ENCODE peak calls at places on chromosomes 6 and 20, in six cellular contexts. B is HCT116, X is H1, F is GM12878, E is K562, N is HepG2. Q is an unnamed sample.

GRCh38 chr6:139846538-139847321 is 472.3 kb upstream of the CITED2 start:
- DNase-seq in B (no peak), X (no peak), F (no peak), E (no peak), N (no peak), Q (peak; percentile 8)

GRCh38 chr20:64192406-64192805 is 28.2 kb downstream of the MYT1 start:
- DNase-seq in B (no peak), X (peak; percentile 74), F (no peak), E (peak; percentile 40), N (no peak), Q (no peak)

GRCh38 chr6:21748343-21749063 is 155.0 kb downstream of the SOX4 start:
- DNase-seq in B (no peak), X (no peak), F (no peak), E (no peak), N (no peak), Q (no peak)

GRCh38 chr6:113361014-113361645 is 496.0 kb upstream of the MARCKS start:
- DNase-seq in B (peak; percentile 66), X (no peak), F (no peak), E (no peak), N (peak; percentile 82), Q (no peak)

GRCh38 chr20:56420028-56420427 is 8.0 kb downstream of the CASS4 start:
- DNase-seq in B (no peak), X (no peak), F (no peak), E (no peak), N (no peak), Q (no peak)

GRCh38 chr6:158213925-158214674 is 46.0 kb downstream of the GTF2H5 start:
- DNase-seq in B (peak; percentile 75), X (no peak), F (peak; percentile 23), E (peak; percentile 57), N (peak; percentile 84), Q (peak; percentile 62)

GRCh38 chr20:48285656-48286055 is 500.4 kb upstream of the SULF2 start:
- DNase-seq in B (no peak), X (no peak), F (no peak), E (no peak), N (peak; percentile 62), Q (no peak)

GRCh38 chr6:31202259-31203166 is 32.0 kb upstream of the POU5F1 start:
- DNase-seq in B (no peak), X (no peak), F (no peak), E (no peak), N (no peak), Q (no peak)

GRCh38 chr6:134034951-134035822 is 17.2 kb downstream of the SLC2A12 start:
- DNase-seq in B (peak; percentile 38), X (no peak), F (no peak), E (no peak), N (no peak), Q (no peak)

GRCh38 chr6:75436869-75437268 is 56.7 kb downstream of the FILIP1 start:
- DNase-seq in B (no peak), X (no peak), F (no peak), E (no peak), N (no peak), Q (no peak)

GRCh38 chr6:31575952-31576684 is 753 bp downstream of the TNF start:
- DNase-seq in B (no peak), X (no peak), F (no peak), E (no peak), N (no peak), Q (no peak)

GRCh38 chr20:33499347-33499746 is 9.5 kb downstream of the CBFA2T2 start:
- DNase-seq in B (no peak), X (no peak), F (peak; percentile 9), E (no peak), N (no peak), Q (no peak)

GRCh38 chr6:108102965-108103364 is 28.4 kb upstream of the OSTM1 start:
- DNase-seq in B (no peak), X (no peak), F (no peak), E (no peak), N (no peak), Q (no peak)

GRCh38 chr6:154754152-154754551 is 20.9 kb downstream of the SCAF8 start:
- DNase-seq in B (no peak), X (no peak), F (no peak), E (no peak), N (no peak), Q (no peak)

GRCh38 chr6:156911581-156911980 is 134.4 kb downstream of the ARID1B start:
- DNase-seq in B (no peak), X (no peak), F (no peak), E (no peak), N (no peak), Q (no peak)

GRCh38 chr6:36657942-36658544 is 20.5 kb upstream of the CDKN1A start:
- DNase-seq in B (no peak), X (no peak), F (no peak), E (no peak), N (no peak), Q (no peak)

GRCh38 chr6:113082691-113083090 is 735.6 kb downstream of the RFPL4B start:
- DNase-seq in B (no peak), X (no peak), F (no peak), E (no peak), N (no peak), Q (no peak)

GRCh38 chr6:15287670-15288069 is 41.8 kb downstream of the JARID2 start:
- DNase-seq in B (no peak), X (no peak), F (peak; percentile 78), E (no peak), N (no peak), Q (no peak)

GRCh38 chr20:62952373-62953166 is at the start of gene SLC17A9:
- DNase-seq in B (peak; percentile 48), X (peak; percentile 84), F (peak; percentile 37), E (no peak), N (peak; percentile 94), Q (no peak)

GRCh38 chr6:37758234-37758633 is 60.6 kb upstream of the MDGA1 start:
- DNase-seq in B (no peak), X (no peak), F (no peak), E (no peak), N (no peak), Q (no peak)

GRCh38 chr6:26464416-26465131 is 6.8 kb downstream of the BTN2A1 start:
- DNase-seq in B (no peak), X (no peak), F (no peak), E (no peak), N (no peak), Q (no peak)

GRCh38 chr6:5157744-5158143 is 72.6 kb downstream of the PPP1R3G start:
- DNase-seq in B (no peak), X (no peak), F (no peak), E (no peak), N (no peak), Q (no peak)

GRCh38 chr20:51341581-51341980 is 200.9 kb downstream of the NFATC2 start:
- DNase-seq in B (no peak), X (no peak), F (no peak), E (no peak), N (no peak), Q (no peak)

GRCh38 chr6:139839506-139840156 is 465.2 kb upstream of the CITED2 start:
- DNase-seq in B (no peak), X (no peak), F (no peak), E (no peak), N (no peak), Q (no peak)

GRCh38 chr20:2871111-2871465 is 2.2 kb upstream of the PTPRA start:
- DNase-seq in B (no peak), X (no peak), F (no peak), E (no peak), N (no peak), Q (no peak)

GRCh38 chr6:33516726-33517125 is 62.4 kb downstream of the ZBTB9 start:
- DNase-seq in B (no peak), X (no peak), F (no peak), E (no peak), N (no peak), Q (no peak)

GRCh38 chr6:135496805-135497411 is 632 bp downstream of the AHI1 start:
- DNase-seq in B (no peak), X (no peak), F (no peak), E (no peak), N (no peak), Q (no peak)

GRCh38 chr6:125701354-125701668 is 48.1 kb upstream of the HEY2 start:
- DNase-seq in B (no peak), X (no peak), F (no peak), E (no peak), N (no peak), Q (no peak)

GRCh38 chr20:2206957-2207769 is 88.6 kb upstream of the TGM3 start:
- DNase-seq in B (peak; percentile 29), X (peak; percentile 91), F (peak; percentile 19), E (peak; percentile 38), N (peak; percentile 53), Q (peak; percentile 66)

GRCh38 chr6:56962451-56962850 is 7.5 kb downstream of the BEND6 start:
- DNase-seq in B (no peak), X (no peak), F (no peak), E (no peak), N (no peak), Q (no peak)

GRCh38 chr6:56963043-56963442 is 8.1 kb downstream of the BEND6 start:
- DNase-seq in B (no peak), X (no peak), F (no peak), E (no peak), N (no peak), Q (no peak)

GRCh38 chr6:56959938-56960337 is 5.0 kb downstream of the BEND6 start:
- DNase-seq in B (no peak), X (no peak), F (no peak), E (no peak), N (no peak), Q (no peak)

GRCh38 chr6:56959094-56959493 is 4.2 kb downstream of the BEND6 start:
- DNase-seq in B (no peak), X (no peak), F (no peak), E (no peak), N (no peak), Q (no peak)

GRCh38 chr6:56961151-56961550 is 6.2 kb downstream of the BEND6 start:
- DNase-seq in B (no peak), X (no peak), F (no peak), E (no peak), N (no peak), Q (no peak)
- TF ChIP-seq ZNF274 in B (no peak), X (no peak), F (no peak), E (no peak), N (no peak), Q (no peak)

DNA sequence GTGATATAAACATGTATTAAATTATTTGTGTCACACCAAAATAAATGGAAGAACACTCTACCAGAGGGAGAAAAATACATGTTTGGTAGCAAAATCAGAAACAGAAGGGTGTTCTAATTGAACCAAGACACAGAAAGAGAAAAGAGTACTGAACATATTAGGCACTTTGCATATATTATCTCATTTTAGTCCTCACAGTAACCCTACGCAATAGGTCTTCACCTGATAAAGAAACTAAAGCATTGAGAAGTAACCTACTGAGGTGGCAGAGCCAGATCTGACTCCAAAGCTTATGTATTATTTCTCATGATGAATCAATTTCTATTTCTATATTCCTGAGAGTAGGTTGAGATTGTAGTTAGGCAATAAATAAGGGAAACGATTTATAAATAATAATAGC is 77.7 kb downstream of the FYN start:
- DNase-seq in B (no peak), X (no peak), F (no peak), E (no peak), N (no peak), Q (no peak)
- H3K4me1 ChIP-seq in B (no peaks in the 10 kb centered on the region), X (peaks cover 6% of the 10 kb centered on the region), F (peaks cover 29% of the 10 kb centered on the region), E (no peaks in the 10 kb centered on the region), N (peaks cover 69% of the 10 kb centered on the region), Q (peaks cover 2% of the 10 kb centered on the region)

GRCh38 chr20:34538671-34539123 is 19.8 kb upstream of the MAP1LC3A start:
- DNase-seq in B (no peak), X (peak; percentile 82), F (no peak), E (peak; percentile 84), N (peak; percentile 61), Q (no peak)
- H3K36me3 ChIP-seq in B (peaks cover 24% of the 10 kb centered on the region), X (peaks cover 26% of the 10 kb centered on the region), F (peaks cover 18% of the 10 kb centered on the region), E (peaks cover 63% of the 10 kb centered on the region), N (peaks cover 51% of the 10 kb centered on the region), Q (peaks cover 80% of the 10 kb centered on the region)

GRCh38 chr20:7155282-7155681 is 387.8 kb downstream of the BMP2 start:
- DNase-seq in B (no peak), X (no peak), F (no peak), E (no peak), N (no peak), Q (no peak)
- TF ChIP-seq ZNF274 in B (no peak), X (no peak), F (no peak), E (no peak), N (no peak), Q (no peak)

Q was measured in NT2/D1.